ENCODE peak calls at places on chromosomes 1 and 21, in six cellular contexts. Y, Z, F, V, A and I are unnamed samples.

GRCh38 chr1:32525053-32525452 is 14.2 kb upstream of the ZBTB8A start:
- DNase-seq in Y (no peak), Z (no peak), F (no peak), V (no peak), A (no peak), I (no peak)

GRCh38 chr1:209823143-209824041 is 4.4 kb upstream of the UTP25 start:
- DNase-seq in Y (peak), Z (peak), F (peak), V (no peak), A (no peak), I (peak)

GRCh38 chr1:47317841-47318240 is 3.9 kb upstream of the STIL start:
- DNase-seq in Y (no peak), Z (no peak), F (no peak), V (no peak), A (no peak), I (no peak)

GRCh38 chr1:208238710-208239517 is 5.3 kb downstream of the PLXNA2 start:
- DNase-seq in Y (peak), Z (peak), F (peak), V (no peak), A (no peak), I (peak)

GRCh38 chr1:231959225-231959884 is 332.8 kb downstream of the DISC1 start:
- DNase-seq in Y (no peak), Z (no peak), F (no peak), V (no peak), A (no peak), I (no peak)

GRCh38 chr1:20871419-20871818 is 84.3 kb upstream of the HP1BP3 start:
- DNase-seq in Y (no peak), Z (no peak), F (no peak), V (no peak), A (no peak), I (no peak)

GRCh38 chr21:35048183-35048601 is 910 bp downstream of the RUNX1 start:
- DNase-seq in Y (no peak), Z (no peak), F (no peak), V (no peak), A (peak), I (no peak)

GRCh38 chr1:67834246-67834877 is 1.1 kb upstream of the GNG12 start:
- DNase-seq in Y (no peak), Z (peak), F (no peak), V (no peak), A (no peak), I (no peak)

GRCh38 chr1:225460737-225461532 is 33.1 kb upstream of the LBR start:
- DNase-seq in Y (no peak), Z (no peak), F (no peak), V (peak), A (peak), I (no peak)

GRCh38 chr21:39137248-39138186 is 45.7 kb downstream of the PSMG1 start:
- DNase-seq in Y (no peak), Z (no peak), F (no peak), V (no peak), A (no peak), I (no peak)